ENCODE peak calls at places on chromosomes 7 and 10, in ten cellular contexts. K, J, A, X, F, Z, C, O, V and T are unnamed samples. For H3K4me1, the result is how much of the 10 kb centered on the place peaks cover.

GRCh38 chr10:23917251-23917908 is 291.6 kb upstream of the KIAA1217 start:
- DNase-seq in K (no peak), J (no peak), A (no peak), X (no peak), F (no peak), Z (no peak), C (peak), O (peak), V (no peak), T (no peak)

GRCh38 chr10:847868-848267 is 83.6 kb downstream of the LARP4B start:
- DNase-seq in K (no peak), J (no peak), A (no peak), X (no peak), F (no peak), Z (no peak), C (peak), O (no peak), V (no peak), T (no peak)

GRCh38 chr7:73995330-73995729 is 32.6 kb upstream of the ELN start:
- DNase-seq in K (no peak), J (no peak), A (peak), X (no peak), F (no peak), Z (no peak), C (peak), O (no peak), V (no peak), T (no peak)

GRCh38 chr7:154416714-154417113 is 364.5 kb downstream of the DPP6 start:
- DNase-seq in K (no peak), J (no peak), A (no peak), X (no peak), F (no peak), Z (no peak), C (no peak), O (no peak), V (no peak), T (no peak)

GRCh38 chr10:76883596-76883995 is 754.0 kb downstream of the KCNMA1 start:
- DNase-seq in K (no peak), J (no peak), A (no peak), X (no peak), F (no peak), Z (no peak), C (no peak), O (no peak), V (no peak), T (no peak)

GRCh38 chr7:116395125-116395791 is 104.3 kb upstream of the CAV2 start:
- DNase-seq in K (no peak), J (no peak), A (peak), X (no peak), F (no peak), Z (no peak), C (peak), O (no peak), V (no peak), T (peak)

GRCh38 chr10:52226448-52226847 is 87.6 kb upstream of the DKK1 start:
- DNase-seq in K (no peak), J (no peak), A (peak), X (no peak), F (no peak), Z (no peak), C (peak), O (no peak), V (no peak), T (no peak)

GRCh38 chr10:3107426-3107961 is 40.1 kb downstream of the PFKP start:
- DNase-seq in K (peak), J (no peak), A (peak), X (peak), F (peak), Z (peak), C (peak), O (peak), V (peak), T (peak)

GRCh38 chr7:29146082-29146706 is at the start of gene CPVL:
- DNase-seq in K (peak), J (peak), A (no peak), X (peak), F (peak), Z (peak), C (no peak), O (peak), V (peak), T (no peak)

GRCh38 chr10:88975377-88975720 is 15.2 kb upstream of the FAS start:
- DNase-seq in K (no peak), J (no peak), A (no peak), X (no peak), F (no peak), Z (no peak), C (no peak), O (no peak), V (no peak), T (no peak)

GRCh38 chr7:1899951-1900762 is 230.1 kb downstream of the ELFN1 start:
- DNase-seq in K (no peak), J (no peak), A (no peak), X (peak), F (no peak), Z (no peak), C (no peak), O (no peak), V (no peak), T (no peak)

GRCh38 chr10:62424026-62424425 is 49.9 kb downstream of the ZNF365 start:
- DNase-seq in K (no peak), J (no peak), A (no peak), X (no peak), F (no peak), Z (no peak), C (no peak), O (no peak), V (no peak), T (no peak)

GRCh38 chr7:50805425-50806130 is 22.9 kb upstream of the GRB10 start:
- DNase-seq in K (no peak), J (no peak), A (no peak), X (no peak), F (no peak), Z (no peak), C (no peak), O (no peak), V (no peak), T (no peak)

GRCh38 chr10:27783660-27784059 is 38.0 kb upstream of the MKX start:
- DNase-seq in K (no peak), J (no peak), A (peak), X (no peak), F (no peak), Z (no peak), C (peak), O (no peak), V (no peak), T (peak)

GRCh38 chr10:13056461-13057077 is 43.4 kb upstream of the OPTN start:
- DNase-seq in K (no peak), J (no peak), A (peak), X (no peak), F (no peak), Z (no peak), C (peak), O (no peak), V (no peak), T (no peak)

GRCh38 chr7:43004076-43004475 is 71.9 kb downstream of the MRPL32 start:
- DNase-seq in K (no peak), J (no peak), A (no peak), X (no peak), F (no peak), Z (no peak), C (peak), O (no peak), V (no peak), T (no peak)

GRCh38 chr7:159033956-159034938 is 110.4 kb downstream of the VIPR2 start:
- DNase-seq in K (peak), J (no peak), A (no peak), X (no peak), F (no peak), Z (peak), C (no peak), O (no peak), V (no peak), T (no peak)

GRCh38 chr10:70596110-70596798 is 6.3 kb downstream of the PRF1 start:
- DNase-seq in K (no peak), J (no peak), A (no peak), X (no peak), F (no peak), Z (peak), C (no peak), O (peak), V (no peak), T (no peak)

GRCh38 chr7:143043391-143043790 is 8.8 kb upstream of the OR6V1 start:
- DNase-seq in K (no peak), J (no peak), A (no peak), X (no peak), F (no peak), Z (no peak), C (peak), O (no peak), V (no peak), T (no peak)

GRCh38 chr7:46972205-46972604 is 609.7 kb downstream of the TNS3 start:
- DNase-seq in K (no peak), J (no peak), A (peak), X (no peak), F (no peak), Z (no peak), C (peak), O (no peak), V (no peak), T (peak)

GRCh38 chr10:20257422-20257821 is 441.2 kb downstream of the PLXDC2 start:
- DNase-seq in K (no peak), J (no peak), A (no peak), X (no peak), F (no peak), Z (no peak), C (no peak), O (no peak), V (no peak), T (no peak)

GRCh38 chr7:117816727-117817126 is 56.5 kb downstream of the CTTNBP2 start:
- DNase-seq in K (no peak), J (no peak), A (peak), X (no peak), F (no peak), Z (no peak), C (no peak), O (no peak), V (no peak), T (no peak)

GRCh38 chr7:119578116-119578515 is 694.9 kb upstream of the KCND2 start:
- DNase-seq in K (no peak), J (no peak), A (no peak), X (no peak), F (no peak), Z (no peak), C (no peak), O (no peak), V (no peak), T (no peak)

GRCh38 chr10:86707505-86707904 is 39.2 kb downstream of the LDB3 start:
- DNase-seq in K (no peak), J (peak), A (no peak), X (no peak), F (no peak), Z (no peak), C (no peak), O (no peak), V (no peak), T (no peak)

GRCh38 chr7:23618241-23618640 is 21.1 kb downstream of the CCDC126 start:
- DNase-seq in K (no peak), J (no peak), A (peak), X (no peak), F (no peak), Z (no peak), C (no peak), O (no peak), V (no peak), T (no peak)

GRCh38 chr7:83486957-83487356 is 162.0 kb downstream of the SEMA3E start:
- DNase-seq in K (no peak), J (no peak), A (peak), X (no peak), F (no peak), Z (no peak), C (no peak), O (no peak), V (no peak), T (no peak)

GRCh38 chr7:117384693-117385092 is 42.6 kb downstream of the ASZ1 start:
- DNase-seq in K (no peak), J (no peak), A (no peak), X (no peak), F (no peak), Z (no peak), C (peak), O (no peak), V (no peak), T (no peak)

GRCh38 chr7:92763636-92764423 is 72.5 kb downstream of the CDK6 start:
- DNase-seq in K (no peak), J (no peak), A (peak), X (no peak), F (no peak), Z (no peak), C (peak), O (no peak), V (no peak), T (peak)

GRCh38 chr7:27739914-27740448 is at the start of gene TAX1BP1:
- DNase-seq in K (peak), J (peak), A (peak), X (peak), F (peak), Z (peak), C (peak), O (peak), V (peak), T (peak)

GRCh38 chr10:86678999-86679792 is 10.9 kb downstream of the LDB3 start:
- DNase-seq in K (peak), J (peak), A (no peak), X (no peak), F (no peak), Z (no peak), C (no peak), O (no peak), V (no peak), T (no peak)

GRCh38 chr10:4246881-4247358 is 461.9 kb upstream of the KLF6 start:
- DNase-seq in K (no peak), J (no peak), A (peak), X (no peak), F (no peak), Z (no peak), C (peak), O (no peak), V (no peak), T (no peak)

GRCh38 chr7:79452032-79452494 is 1.4 kb downstream of the MAGI2 start:
- DNase-seq in K (peak), J (peak), A (peak), X (peak), F (peak), Z (peak), C (peak), O (peak), V (peak), T (no peak)

GRCh38 chr7:158492372-158492771 is 95.3 kb downstream of the PTPRN2 start:
- DNase-seq in K (no peak), J (no peak), A (no peak), X (no peak), F (no peak), Z (no peak), C (no peak), O (no peak), V (no peak), T (no peak)

GRCh38 chr10:104642311-104643022 is 1.4 kb downstream of the SORCS3 start:
- DNase-seq in K (no peak), J (no peak), A (no peak), X (no peak), F (no peak), Z (peak), C (peak), O (no peak), V (no peak), T (no peak)
- TF ChIP-seq CTCF in K (peak), J (no peak), A (no peak), X (no peak), F (no peak), Z (no peak), C (peak), O (no peak), V (no peak), T (peak)

DNA sequence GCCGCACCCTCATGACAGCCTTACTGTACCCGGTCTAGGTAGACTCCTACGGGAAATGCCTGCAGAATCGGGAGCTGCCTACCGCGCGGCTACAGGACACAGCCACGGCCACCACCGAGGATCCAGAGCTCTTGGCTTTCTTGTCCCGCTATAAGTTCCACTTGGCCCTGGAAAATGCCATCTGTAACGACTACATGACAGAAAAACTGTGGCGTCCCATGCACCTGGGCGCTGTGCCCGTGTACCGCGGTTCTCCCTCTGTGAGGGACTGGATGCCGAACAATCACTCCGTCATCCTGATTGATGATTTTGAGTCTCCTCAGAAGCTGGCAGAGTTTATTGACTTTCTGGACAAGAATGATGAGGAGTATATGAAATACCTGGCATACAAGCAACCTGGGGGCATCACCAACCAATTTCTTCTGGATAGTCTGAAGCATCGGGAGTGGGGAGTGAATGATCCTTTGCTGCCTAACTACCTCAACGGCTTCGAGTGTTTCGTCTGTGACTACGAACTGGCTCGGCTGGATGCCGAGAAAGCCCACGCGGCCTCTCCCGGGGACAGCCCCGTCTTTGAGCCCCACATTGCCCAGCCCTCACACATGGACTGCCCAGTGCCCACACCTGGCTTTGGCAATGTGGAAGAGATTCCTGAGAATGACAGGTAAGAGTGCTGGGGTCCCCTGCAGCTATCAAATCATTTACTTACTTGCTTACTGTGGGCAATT is 8.5 kb upstream of the CHCHD1 start:
- DNase-seq in K (no peak), J (no peak), A (peak), X (no peak), F (no peak), Z (no peak), C (no peak), O (no peak), V (no peak), T (no peak)
- H3K4me1 ChIP-seq in K (under half), J (under half), A (under half), X (under half), F (under half), Z (under half), C (under half), O (under half), V (under half), T (under half)

GRCh38 chr7:107584716-107585115 is 4.7 kb downstream of the BCAP29 start:
- DNase-seq in K (no peak), J (no peak), A (no peak), X (no peak), F (no peak), Z (no peak), C (no peak), O (no peak), V (no peak), T (no peak)

GRCh38 chr7:107592361-107593024 is 12.4 kb downstream of the BCAP29 start:
- DNase-seq in K (no peak), J (no peak), A (peak), X (no peak), F (no peak), Z (no peak), C (peak), O (no peak), V (no peak), T (peak)

GRCh38 chr7:107593025-107593410 is 13.0 kb downstream of the BCAP29 start:
- DNase-seq in K (no peak), J (no peak), A (no peak), X (no peak), F (no peak), Z (no peak), C (peak), O (no peak), V (no peak), T (no peak)

GRCh38 chr7:107591410-107591809 is 11.4 kb downstream of the BCAP29 start:
- DNase-seq in K (no peak), J (no peak), A (no peak), X (no peak), F (no peak), Z (no peak), C (peak), O (no peak), V (no peak), T (no peak)

DNA sequence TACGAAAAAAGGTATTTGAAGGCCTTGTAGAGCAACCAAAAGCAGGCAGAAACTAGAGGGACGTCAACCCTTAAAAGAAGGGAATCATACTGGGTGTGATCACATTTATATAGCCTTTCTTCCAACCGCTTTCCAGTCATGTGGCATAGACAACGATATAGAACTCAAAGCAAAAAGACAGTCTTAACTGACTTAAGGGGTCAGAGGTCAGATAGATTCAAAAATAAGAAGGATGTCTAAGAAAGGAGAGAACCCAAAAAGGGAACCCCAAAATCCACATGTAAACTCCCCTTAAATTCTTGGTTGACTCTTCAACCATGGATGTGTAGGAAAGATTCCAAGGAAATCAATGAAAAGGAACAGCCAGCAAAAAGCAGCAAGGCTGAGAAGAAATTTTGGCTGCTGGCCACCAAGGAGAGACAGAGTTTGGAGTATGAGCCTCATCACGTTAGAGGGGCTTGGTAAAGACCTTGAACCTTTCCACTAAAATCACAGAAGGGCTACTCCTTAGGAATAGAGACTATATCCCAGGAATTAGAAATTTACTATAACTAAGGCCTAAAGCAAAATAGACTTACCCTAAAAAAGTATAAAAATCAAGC is 8.6 kb downstream of the BCAP29 start:
- DNase-seq in K (no peak), J (no peak), A (no peak), X (no peak), F (no peak), Z (no peak), C (no peak), O (no peak), V (no peak), T (no peak)
- H3K4me3 ChIP-seq in K (no peak), J (no peak), A (no peak), X (no peak), F (no peak), Z (no peak), C (no peak), O (no peak), V (no peak), T (no peak)

GRCh38 chr10:31102421-31102820 is 70.8 kb upstream of the ZNF438 start:
- DNase-seq in K (no peak), J (no peak), A (no peak), X (no peak), F (no peak), Z (no peak), C (no peak), O (no peak), V (no peak), T (no peak)

GRCh38 chr10:31099664-31100063 is 68.0 kb upstream of the ZNF438 start:
- DNase-seq in K (peak), J (peak), A (peak), X (no peak), F (no peak), Z (no peak), C (no peak), O (no peak), V (no peak), T (peak)

GRCh38 chr10:31100662-31101061 is 69.0 kb upstream of the ZNF438 start:
- DNase-seq in K (no peak), J (no peak), A (no peak), X (no peak), F (no peak), Z (no peak), C (no peak), O (no peak), V (no peak), T (no peak)

GRCh38 chr10:31100176-31100575 is 68.5 kb upstream of the ZNF438 start:
- DNase-seq in K (no peak), J (no peak), A (no peak), X (no peak), F (no peak), Z (no peak), C (no peak), O (no peak), V (no peak), T (no peak)

DNA sequence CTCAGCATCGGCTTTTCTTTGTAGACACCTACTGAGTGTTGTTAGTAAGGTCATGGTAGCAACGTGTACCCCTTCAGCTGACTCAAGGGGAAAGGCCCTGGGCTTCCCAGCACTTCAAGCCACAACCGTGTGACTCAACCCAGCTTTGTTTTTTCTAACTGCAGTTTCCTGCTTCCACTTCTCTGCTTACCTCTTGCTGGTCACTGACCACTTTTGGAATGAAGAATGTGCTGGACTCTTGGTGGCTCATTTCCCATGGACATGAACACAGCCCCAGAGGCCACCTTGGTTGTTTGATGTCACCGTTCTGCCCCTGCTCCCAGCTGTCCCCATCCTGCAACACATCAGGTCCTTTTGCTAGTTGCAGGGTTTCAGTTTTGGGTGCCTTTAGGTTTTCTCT is 69.5 kb upstream of the ZNF438 start:
- DNase-seq in K (no peak), J (no peak), A (peak), X (no peak), F (no peak), Z (no peak), C (peak), O (peak), V (no peak), T (peak)
- TF ChIP-seq CTCF in K (no peak), J (no peak), A (no peak), X (no peak), F (no peak), Z (no peak), C (no peak), O (no peak), V (no peak), T (no peak)